ENCODE peak calls at places on chromosomes 5 and 9, in five cellular contexts. G, P, K, A and S are unnamed samples.
A peak's percentile ranks its signal among the peaks of the same experiment; 100 is the strongest.

GRCh38 chr9:96087669-96088299 is 212.3 kb downstream of the ERCC6L2 start:
- DNase-seq in P (no peak), G (no peak), K (peak; percentile 89), A (no peak), S (no peak)

GRCh38 chr5:107933326-107933725 is 262.6 kb upstream of the EFNA5 start:
- DNase-seq in A (no peak), G (no peak), P (no peak), K (no peak), S (no peak)

GRCh38 chr5:149517461-149518122 is 33.6 kb downstream of the CSNK1A1 start:
- DNase-seq in A (no peak), P (no peak), G (no peak), K (peak; percentile 13), S (no peak)

GRCh38 chr9:129946596-129946995 is 96.4 kb downstream of the FNBP1 start:
- DNase-seq in P (no peak), A (no peak), K (no peak), G (peak; percentile 56), S (no peak)

GRCh38 chr9:73680831-73681230 is 529.2 kb downstream of the ANXA1 start:
- DNase-seq in G (no peak), P (no peak), K (no peak), A (no peak), S (no peak)

GRCh38 chr5:124773291-124774001 is 27.0 kb upstream of the ZNF608 start:
- DNase-seq in P (no peak), G (no peak), K (no peak), A (no peak), S (no peak)

GRCh38 chr9:93054758-93055704 is 3.5 kb upstream of the SUSD3 start:
- DNase-seq in G (no peak), K (no peak), P (no peak), A (no peak), S (no peak)

GRCh38 chr9:26346942-26347477 is 545.6 kb downstream of the CAAP1 start:
- DNase-seq in P (no peak), K (no peak), A (no peak), G (no peak), S (no peak)

GRCh38 chr9:109926321-109926959 is 146.4 kb downstream of the PALM2AKAP2 start:
- DNase-seq in P (no peak), K (no peak), A (no peak), G (peak; percentile 59), S (no peak)

GRCh38 chr5:146580237-146580636 is 64.2 kb upstream of the GPR151 start:
- DNase-seq in G (peak; percentile 9), A (no peak), K (no peak), P (no peak), S (no peak)

GRCh38 chr9:100554935-100555401 is 22.9 kb upstream of the CAVIN4 start:
- DNase-seq in K (no peak), G (no peak), P (no peak), A (no peak), S (no peak)

GRCh38 chr5:74589204-74590056 is 51.1 kb downstream of the ENC1 start:
- DNase-seq in A (no peak), K (no peak), P (no peak), G (no peak), S (no peak)

GRCh38 chr5:111197523-111197922 is 26.7 kb upstream of the CAMK4 start:
- DNase-seq in P (no peak), A (no peak), K (no peak), G (no peak), S (no peak)

GRCh38 chr9:113155911-113156559 is 5.2 kb downstream of the SLC31A2 start:
- DNase-seq in G (peak; percentile 93), K (no peak), A (no peak), P (no peak), S (no peak)

GRCh38 chr5:322281-322941 is 897 bp downstream of the AHRR start:
- DNase-seq in A (no peak), G (peak; percentile 26), P (no peak), K (no peak), S (no peak)
- TF ChIP-seq POLR2A in A (no peak), G (no peak), P (no peak), K (no peak), S (no peak)

DNA sequence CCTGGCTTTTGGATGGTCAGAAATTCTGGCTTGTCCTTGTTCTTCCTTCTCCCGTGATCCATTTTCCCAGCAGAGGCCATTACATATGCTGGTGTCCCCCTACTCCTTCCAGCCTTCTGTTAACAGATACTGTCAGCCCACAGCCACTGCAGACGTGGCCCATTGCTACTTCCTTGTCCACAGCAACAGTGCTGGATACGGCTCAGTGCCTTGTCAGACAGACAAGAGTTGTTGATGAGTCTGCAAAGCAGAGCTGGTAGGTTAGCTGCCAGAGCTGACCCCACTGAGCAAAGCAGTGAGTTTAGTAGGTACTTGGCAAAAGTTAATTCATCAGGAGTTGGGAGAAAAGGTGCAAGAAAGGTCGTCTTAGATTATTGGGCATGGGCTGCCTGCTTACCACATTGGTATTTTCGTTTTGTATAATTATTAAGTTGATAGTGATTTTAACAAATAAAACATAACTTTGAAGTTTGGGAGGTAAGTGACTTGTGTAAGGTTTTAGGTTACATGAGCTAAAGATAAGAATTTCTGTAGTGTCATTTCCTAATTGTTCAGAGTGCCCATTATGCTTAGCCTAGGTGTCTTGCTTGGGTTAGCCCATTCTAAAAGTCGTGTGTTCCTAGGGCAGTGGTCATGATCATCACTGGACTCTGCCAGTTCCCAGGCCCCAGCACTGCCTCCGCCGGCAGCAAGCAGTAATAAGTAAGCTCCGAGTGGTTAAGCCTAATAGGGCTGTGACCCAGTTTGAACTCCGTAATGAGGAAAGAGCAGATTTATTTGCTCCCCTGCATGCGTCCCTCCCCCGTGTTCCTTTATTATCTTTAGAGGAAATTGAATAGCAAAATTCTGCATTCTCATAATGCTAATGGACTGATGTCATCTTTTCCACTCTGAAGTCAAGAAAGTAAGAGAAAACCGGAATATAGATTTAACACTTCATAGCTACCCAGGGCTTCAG is 292.0 kb downstream of the FANCC start:
- DNase-seq in A (no peak), G (peak; percentile 19), P (peak; percentile 77), K (peak; percentile 93), S (peak; percentile 68)
- TF ChIP-seq POLR2A in A (no peak), G (no peak), P (no peak), K (no peak), S (no peak)

GRCh38 chr5:172885594-172886340 is 51.7 kb downstream of the ERGIC1 start:
- DNase-seq in G (no peak), P (peak; percentile 50), K (no peak), A (no peak), S (no peak)

GRCh38 chr5:172887735-172888134 is 53.7 kb downstream of the ERGIC1 start:
- DNase-seq in P (peak; percentile 80), A (no peak), G (no peak), K (no peak), S (no peak)

GRCh38 chr5:172890659-172891058 is 56.6 kb downstream of the ERGIC1 start:
- DNase-seq in G (no peak), K (no peak), P (no peak), A (no peak), S (no peak)

GRCh38 chr5:172886396-172886932 is 52.4 kb downstream of the ERGIC1 start:
- DNase-seq in P (no peak), G (no peak), K (no peak), A (no peak), S (no peak)

DNA sequence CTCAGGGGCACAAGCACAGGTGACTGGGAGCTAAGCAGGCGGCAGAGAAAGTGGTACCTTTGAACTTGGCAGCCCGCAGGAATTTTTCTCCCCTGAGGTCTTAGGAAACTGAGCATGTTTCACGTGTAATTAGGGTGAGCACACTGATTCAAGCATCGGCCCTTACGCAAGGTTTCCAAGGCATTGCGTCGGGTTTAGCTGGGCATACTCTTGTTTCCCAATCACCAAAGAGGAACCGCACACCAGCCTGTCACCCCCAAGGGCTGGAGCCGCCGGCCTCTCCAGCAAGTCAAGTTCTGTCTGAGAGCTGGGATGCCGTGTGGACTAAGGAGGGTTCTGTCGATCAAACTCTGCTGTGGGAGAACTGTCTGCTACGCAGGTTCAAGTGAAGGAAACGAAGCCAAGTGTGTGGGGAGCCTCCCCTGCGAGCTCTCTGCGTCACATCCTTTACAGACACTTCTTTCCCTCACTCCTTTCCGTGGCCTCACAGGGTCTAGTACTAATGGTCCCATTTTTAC is 53.0 kb downstream of the ERGIC1 start:
- DNase-seq in P (peak; percentile 68), G (peak; percentile 94), A (no peak), K (no peak), S (no peak)
- TF ChIP-seq POLR2A in P (no peak), G (no peak), A (no peak), K (no peak), S (no peak)

DNA sequence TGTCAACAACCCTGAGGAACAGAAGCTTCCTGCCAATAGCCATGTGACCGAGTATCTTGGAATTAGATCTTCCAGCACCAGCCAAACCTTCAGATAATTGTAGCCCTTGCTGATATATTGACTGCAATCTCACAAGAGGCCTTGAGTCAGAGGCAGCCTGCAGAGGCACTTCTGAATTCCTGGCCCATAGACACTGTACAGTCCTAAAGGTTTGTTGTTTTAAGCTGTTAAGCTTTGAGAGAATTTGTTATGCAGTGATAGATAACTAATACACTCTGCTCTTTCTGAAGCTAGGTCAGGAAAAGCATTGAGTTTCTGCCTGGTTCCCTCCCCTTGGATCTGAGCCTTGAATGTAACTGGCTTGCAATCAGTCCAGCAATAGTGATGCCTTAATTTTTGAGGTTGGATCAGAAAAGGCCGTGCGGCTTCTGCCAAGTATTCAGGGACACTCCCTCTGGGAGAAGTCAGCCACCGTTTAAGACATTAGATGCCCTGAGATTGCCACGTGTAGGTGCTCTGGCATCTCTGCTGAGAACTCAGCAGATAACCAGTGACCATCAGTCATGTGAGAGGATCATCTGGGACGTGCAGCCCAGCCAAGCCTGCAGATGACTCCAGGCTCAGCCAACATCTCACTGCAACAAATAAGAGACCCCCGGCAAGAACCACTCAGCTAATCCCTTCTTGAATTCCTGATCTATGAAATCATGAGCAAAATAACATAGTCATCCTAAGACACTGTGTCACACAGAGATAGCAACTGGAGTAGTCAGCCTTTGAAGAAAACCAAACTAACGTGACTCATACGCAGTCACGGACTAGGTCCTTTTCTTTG is 126.8 kb upstream of the STC2 start:
- DNase-seq in P (peak; percentile 23), K (peak; percentile 93), G (peak; percentile 26), A (peak; percentile 95), S (peak; percentile 67)
- TF ChIP-seq POLR2A in P (no peak), K (no peak), G (no peak), A (no peak), S (no peak)

GRCh38 chr5:95730730-95731570 is at the start of gene RHOBTB3:
- DNase-seq in P (peak; percentile 90), G (peak; percentile 87), A (peak; percentile 63), K (peak; percentile 66), S (peak; percentile 47)
- TF ChIP-seq POLR2A in P (peak; percentile 74), G (peak; percentile 62), A (peak; percentile 60), K (peak; percentile 58), S (peak; percentile 89)

GRCh38 chr9:133506653-133507038 is 18.1 kb downstream of the MYMK start:
- DNase-seq in P (no peak), K (peak; percentile 31), A (no peak), G (no peak), S (peak; percentile 100)
- TF ChIP-seq POLR2A in P (no peak), K (no peak), A (no peak), G (no peak), S (peak; percentile 37)